ENCODE peak calls at places on chromosomes 4 and X, in nine cellular contexts. One of them, this sample, is unnamed.

GRCh38 chr4:108030332-108030731 is 40.6 kb downstream of the HADH start:
- DNase-seq in A549: peak
- DNase-seq in GM12878: no peak
- DNase-seq in HCT116: peak
- DNase-seq in GM23338: peak
- DNase-seq in Panc1: peak
- DNase-seq in HepG2: peak
- DNase-seq in K562: peak
- DNase-seq in SK-N-SH: peak
- DNase-seq in this sample: peak

GRCh38 chrX:1491851-1492349 is 39.2 kb upstream of the ASMTL start:
- DNase-seq in A549: peak
- DNase-seq in GM12878: peak
- DNase-seq in HCT116: peak
- DNase-seq in GM23338: peak
- DNase-seq in Panc1: no peak
- DNase-seq in HepG2: peak
- DNase-seq in K562: peak
- DNase-seq in SK-N-SH: peak
- DNase-seq in this sample: peak

GRCh38 chr4:134762053-134762452 is 560.5 kb upstream of the PABPC4L start:
- DNase-seq in A549: no peak
- DNase-seq in GM12878: no peak
- DNase-seq in HCT116: no peak
- DNase-seq in GM23338: peak
- DNase-seq in Panc1: no peak
- DNase-seq in HepG2: peak
- DNase-seq in K562: no peak
- DNase-seq in SK-N-SH: peak
- DNase-seq in this sample: no peak

GRCh38 chr4:99436462-99436861 is 1.3 kb upstream of the ADH7 start:
- DNase-seq in A549: no peak
- DNase-seq in GM12878: no peak
- DNase-seq in HCT116: no peak
- DNase-seq in GM23338: no peak
- DNase-seq in Panc1: no peak
- DNase-seq in HepG2: no peak
- DNase-seq in K562: no peak
- DNase-seq in SK-N-SH: no peak
- DNase-seq in this sample: no peak

GRCh38 chr4:158729716-158730559 is 6.7 kb upstream of the PPID start:
- DNase-seq in A549: peak
- DNase-seq in GM12878: peak
- DNase-seq in HCT116: peak
- DNase-seq in GM23338: peak
- DNase-seq in Panc1: peak
- DNase-seq in HepG2: peak
- DNase-seq in K562: peak
- DNase-seq in SK-N-SH: peak
- DNase-seq in this sample: no peak

GRCh38 chrX:19373034-19373891 is 29.5 kb downstream of the PDHA1 start:
- DNase-seq in A549: no peak
- DNase-seq in GM12878: no peak
- DNase-seq in HCT116: no peak
- DNase-seq in GM23338: peak
- DNase-seq in Panc1: no peak
- DNase-seq in HepG2: no peak
- DNase-seq in K562: no peak
- DNase-seq in SK-N-SH: no peak
- DNase-seq in this sample: peak

GRCh38 chr4:127995776-127996175 is 30.6 kb downstream of the ABHD18 start:
- DNase-seq in A549: peak
- DNase-seq in GM12878: no peak
- DNase-seq in HCT116: no peak
- DNase-seq in GM23338: no peak
- DNase-seq in Panc1: no peak
- DNase-seq in HepG2: no peak
- DNase-seq in K562: no peak
- DNase-seq in SK-N-SH: no peak
- DNase-seq in this sample: peak

GRCh38 chr4:156377036-156377700 is 423.5 kb upstream of the CTSO start:
- DNase-seq in A549: no peak
- DNase-seq in GM12878: no peak
- DNase-seq in HCT116: no peak
- DNase-seq in GM23338: no peak
- DNase-seq in Panc1: no peak
- DNase-seq in HepG2: no peak
- DNase-seq in K562: no peak
- DNase-seq in SK-N-SH: no peak
- DNase-seq in this sample: no peak

GRCh38 chrX:66638591-66639500 is at the start of gene EDA2R:
- DNase-seq in A549: peak
- DNase-seq in GM12878: peak
- DNase-seq in HCT116: no peak
- DNase-seq in GM23338: peak
- DNase-seq in Panc1: no peak
- DNase-seq in HepG2: peak
- DNase-seq in K562: no peak
- DNase-seq in SK-N-SH: peak
- DNase-seq in this sample: no peak

GRCh38 chrX:154357205-154357604 is 17.2 kb downstream of the FLNA start:
- DNase-seq in A549: no peak
- DNase-seq in GM12878: no peak
- DNase-seq in HCT116: no peak
- DNase-seq in GM23338: no peak
- DNase-seq in Panc1: no peak
- DNase-seq in HepG2: no peak
- DNase-seq in K562: no peak
- DNase-seq in SK-N-SH: no peak
- DNase-seq in this sample: no peak

GRCh38 chr4:7381221-7381889 is 53.4 kb downstream of the PSAPL1 start:
- DNase-seq in A549: no peak
- DNase-seq in GM12878: no peak
- DNase-seq in HCT116: no peak
- DNase-seq in GM23338: no peak
- DNase-seq in Panc1: no peak
- DNase-seq in HepG2: no peak
- DNase-seq in K562: no peak
- DNase-seq in SK-N-SH: no peak
- DNase-seq in this sample: no peak

GRCh38 chrX:135632353-135632752 is 81.1 kb upstream of the CT45A1 start:
- DNase-seq in A549: no peak
- DNase-seq in GM12878: peak
- DNase-seq in HCT116: no peak
- DNase-seq in GM23338: no peak
- DNase-seq in Panc1: no peak
- DNase-seq in HepG2: no peak
- DNase-seq in K562: no peak
- DNase-seq in SK-N-SH: no peak
- DNase-seq in this sample: no peak

GRCh38 chrX:48504261-48504660 is 4.5 kb upstream of the PORCN start:
- DNase-seq in A549: no peak
- DNase-seq in GM12878: no peak
- DNase-seq in HCT116: no peak
- DNase-seq in GM23338: no peak
- DNase-seq in Panc1: no peak
- DNase-seq in HepG2: no peak
- DNase-seq in K562: no peak
- DNase-seq in SK-N-SH: no peak
- DNase-seq in this sample: no peak

DNA sequence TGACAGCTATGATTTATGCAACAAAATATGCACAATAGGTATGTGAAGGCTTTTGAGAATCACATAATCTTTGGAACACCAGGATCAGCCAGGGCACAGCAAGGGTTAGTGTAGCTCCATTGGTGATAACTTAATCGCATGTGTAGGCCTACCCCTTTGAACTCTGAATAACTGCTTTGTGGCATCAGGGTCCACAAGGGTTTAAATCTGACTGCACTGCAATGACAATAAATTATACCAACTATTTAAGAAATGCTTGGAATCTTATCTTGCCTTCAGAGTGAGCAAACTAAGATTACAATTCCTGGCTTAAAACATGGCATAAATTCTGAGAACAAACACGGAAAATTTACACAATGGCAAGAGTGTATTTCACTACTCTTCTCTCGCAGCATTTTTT is 245.8 kb downstream of the FBXO8 start:
- DNase-seq in A549: no peak
- DNase-seq in GM12878: no peak
- DNase-seq in HCT116: no peak
- DNase-seq in GM23338: no peak
- DNase-seq in Panc1: no peak
- DNase-seq in HepG2: no peak
- DNase-seq in K562: no peak
- DNase-seq in SK-N-SH: no peak
- DNase-seq in this sample: no peak
- TF ChIP-seq REST in A549: no peak
- TF ChIP-seq REST in GM12878: no peak
- TF ChIP-seq REST in HCT116: no peak
- TF ChIP-seq REST in GM23338: no peak
- TF ChIP-seq REST in Panc1: no peak
- TF ChIP-seq REST in HepG2: no peak
- TF ChIP-seq REST in K562: no peak
- TF ChIP-seq REST in SK-N-SH: no peak
- TF ChIP-seq REST in this sample: no peak

DNA sequence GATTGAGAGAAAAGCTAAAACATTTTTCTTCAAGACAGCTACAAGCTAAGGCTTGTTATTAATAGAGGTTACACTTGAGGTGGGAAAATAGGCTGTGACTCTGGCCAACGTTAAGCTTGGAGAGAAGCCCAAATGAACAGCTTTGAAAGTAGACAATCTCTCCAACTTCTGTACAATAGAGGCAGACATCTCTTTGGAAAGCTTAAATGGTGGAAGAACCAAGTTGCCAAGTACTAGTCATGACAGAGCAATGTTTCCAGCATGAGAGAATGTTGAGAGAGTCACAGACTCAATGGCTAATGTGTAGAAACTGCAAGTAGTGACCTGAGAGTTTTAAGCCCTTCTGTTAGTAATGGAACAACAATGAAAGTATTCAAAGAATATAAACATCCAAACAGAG is 298.1 kb downstream of the INPP4B start:
- DNase-seq in A549: no peak
- DNase-seq in GM12878: no peak
- DNase-seq in HCT116: no peak
- DNase-seq in GM23338: no peak
- DNase-seq in Panc1: no peak
- DNase-seq in HepG2: no peak
- DNase-seq in K562: no peak
- DNase-seq in SK-N-SH: no peak
- DNase-seq in this sample: no peak
- TF ChIP-seq REST in A549: no peak
- TF ChIP-seq REST in GM12878: no peak
- TF ChIP-seq REST in HCT116: no peak
- TF ChIP-seq REST in GM23338: no peak
- TF ChIP-seq REST in Panc1: no peak
- TF ChIP-seq REST in HepG2: no peak
- TF ChIP-seq REST in K562: no peak
- TF ChIP-seq REST in SK-N-SH: no peak
- TF ChIP-seq REST in this sample: no peak

DNA sequence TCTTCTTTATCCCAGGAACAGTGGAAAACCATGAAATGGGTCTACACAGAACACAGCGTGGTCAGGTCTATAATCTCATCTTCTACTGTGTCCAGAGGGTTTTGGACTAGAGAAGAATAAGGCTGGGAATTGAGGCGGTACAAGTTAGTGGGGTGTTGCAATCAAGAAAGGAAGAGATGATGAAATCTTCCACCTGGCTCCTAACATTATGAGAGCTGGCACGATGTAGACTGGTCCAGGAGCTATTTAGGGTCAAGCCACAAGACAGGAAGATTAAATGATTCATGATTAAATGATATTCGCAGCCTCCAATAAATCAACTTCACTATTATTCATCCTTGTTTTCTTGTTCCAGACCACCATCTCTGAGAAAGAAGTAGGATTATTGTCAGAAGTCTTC is 88.0 kb downstream of the ARSF start:
- DNase-seq in A549: no peak
- DNase-seq in GM12878: no peak
- DNase-seq in HCT116: no peak
- DNase-seq in GM23338: no peak
- DNase-seq in Panc1: no peak
- DNase-seq in HepG2: no peak
- DNase-seq in K562: no peak
- DNase-seq in SK-N-SH: no peak
- DNase-seq in this sample: no peak
- TF ChIP-seq REST in A549: no peak
- TF ChIP-seq REST in GM12878: no peak
- TF ChIP-seq REST in HCT116: no peak
- TF ChIP-seq REST in GM23338: no peak
- TF ChIP-seq REST in Panc1: no peak
- TF ChIP-seq REST in HepG2: no peak
- TF ChIP-seq REST in K562: no peak
- TF ChIP-seq REST in SK-N-SH: no peak
- TF ChIP-seq REST in this sample: no peak

GRCh38 chr4:38056024-38056685 is 96.0 kb downstream of the PTTG2 start:
- DNase-seq in A549: no peak
- DNase-seq in GM12878: no peak
- DNase-seq in HCT116: no peak
- DNase-seq in GM23338: no peak
- DNase-seq in Panc1: no peak
- DNase-seq in HepG2: no peak
- DNase-seq in K562: no peak
- DNase-seq in SK-N-SH: no peak
- DNase-seq in this sample: no peak

GRCh38 chr4:38060829-38061431 is 100.7 kb downstream of the PTTG2 start:
- DNase-seq in A549: no peak
- DNase-seq in GM12878: no peak
- DNase-seq in HCT116: no peak
- DNase-seq in GM23338: no peak
- DNase-seq in Panc1: no peak
- DNase-seq in HepG2: no peak
- DNase-seq in K562: no peak
- DNase-seq in SK-N-SH: peak
- DNase-seq in this sample: no peak

GRCh38 chr4:38050560-38051350 is 90.6 kb downstream of the PTTG2 start:
- DNase-seq in A549: no peak
- DNase-seq in GM12878: no peak
- DNase-seq in HCT116: no peak
- DNase-seq in GM23338: no peak
- DNase-seq in Panc1: no peak
- DNase-seq in HepG2: no peak
- DNase-seq in K562: no peak
- DNase-seq in SK-N-SH: no peak
- DNase-seq in this sample: no peak

GRCh38 chr4:38058186-38058585 is 98.0 kb downstream of the PTTG2 start:
- DNase-seq in A549: no peak
- DNase-seq in GM12878: no peak
- DNase-seq in HCT116: no peak
- DNase-seq in GM23338: no peak
- DNase-seq in Panc1: no peak
- DNase-seq in HepG2: no peak
- DNase-seq in K562: no peak
- DNase-seq in SK-N-SH: peak
- DNase-seq in this sample: no peak

DNA sequence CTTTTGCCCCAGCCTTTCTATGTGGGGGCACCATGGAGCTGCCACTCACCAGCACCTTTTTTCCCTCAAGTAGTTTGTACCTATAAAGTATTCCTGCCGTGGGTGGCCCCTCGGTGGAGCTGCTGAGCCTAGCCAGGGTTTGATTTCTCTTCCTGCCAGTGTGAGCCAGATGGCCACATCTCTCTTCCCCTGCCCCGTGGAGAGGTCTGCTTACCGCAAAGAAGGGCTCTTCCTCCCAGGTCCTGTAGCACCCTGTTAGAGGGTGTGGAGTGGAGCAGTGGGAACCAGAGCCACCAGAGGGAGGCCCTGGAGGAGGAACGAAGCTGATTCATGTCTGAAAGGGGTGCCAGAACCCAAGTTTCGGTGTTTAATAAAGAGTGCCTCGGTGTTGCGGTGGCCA is 95.4 kb downstream of the PTTG2 start:
- DNase-seq in A549: no peak
- DNase-seq in GM12878: no peak
- DNase-seq in HCT116: no peak
- DNase-seq in GM23338: peak
- DNase-seq in Panc1: no peak
- DNase-seq in HepG2: no peak
- DNase-seq in K562: no peak
- DNase-seq in SK-N-SH: peak
- DNase-seq in this sample: no peak
- TF ChIP-seq REST in A549: no peak
- TF ChIP-seq REST in GM12878: no peak
- TF ChIP-seq REST in HCT116: no peak
- TF ChIP-seq REST in GM23338: no peak
- TF ChIP-seq REST in Panc1: no peak
- TF ChIP-seq REST in HepG2: no peak
- TF ChIP-seq REST in K562: no peak
- TF ChIP-seq REST in SK-N-SH: no peak
- TF ChIP-seq REST in this sample: no peak

This sample was measured in HL-60.